ENCODE peak calls at places on chromosomes 6 and 20, in ten cellular contexts. One of them, this sample, is unnamed.

GRCh38 chr6:138287144-138287955 is 69.1 kb upstream of the PBOV1 start:
- DNase-seq in GM23338: peak
- DNase-seq in astrocyte: peak
- DNase-seq in cardiac fibroblast: peak
- DNase-seq in dermis microvascular lymphatic vessel endothelial cell: peak
- DNase-seq in PC-3: peak
- DNase-seq in lung microvascular endothelial cell: peak
- DNase-seq in posterior cingulate gyrus: no peak
- DNase-seq in upper lobe of right lung: no peak
- DNase-seq in left cardiac atrium: no peak
- DNase-seq in this sample: no peak

GRCh38 chr20:3082306-3082951 is 2.1 kb downstream of the AVP start:
- DNase-seq in PC-3: no peak
- DNase-seq in posterior cingulate gyrus: no peak
- DNase-seq in left cardiac atrium: no peak
- DNase-seq in dermis microvascular lymphatic vessel endothelial cell: no peak
- DNase-seq in lung microvascular endothelial cell: no peak
- DNase-seq in upper lobe of right lung: no peak
- DNase-seq in cardiac fibroblast: no peak
- DNase-seq in GM23338: peak
- DNase-seq in astrocyte: no peak
- DNase-seq in this sample: no peak

GRCh38 chr6:159978291-159979135 is 9.6 kb downstream of the IGF2R start:
- DNase-seq in left cardiac atrium: no peak
- DNase-seq in lung microvascular endothelial cell: peak
- DNase-seq in PC-3: peak
- DNase-seq in GM23338: peak
- DNase-seq in upper lobe of right lung: no peak
- DNase-seq in cardiac fibroblast: no peak
- DNase-seq in posterior cingulate gyrus: no peak
- DNase-seq in dermis microvascular lymphatic vessel endothelial cell: peak
- DNase-seq in astrocyte: no peak
- DNase-seq in this sample: no peak

GRCh38 chr6:38213275-38213674 is 393.7 kb downstream of the ZFAND3 start:
- DNase-seq in upper lobe of right lung: no peak
- DNase-seq in astrocyte: no peak
- DNase-seq in GM23338: no peak
- DNase-seq in dermis microvascular lymphatic vessel endothelial cell: peak
- DNase-seq in left cardiac atrium: no peak
- DNase-seq in cardiac fibroblast: peak
- DNase-seq in lung microvascular endothelial cell: peak
- DNase-seq in PC-3: peak
- DNase-seq in posterior cingulate gyrus: no peak
- DNase-seq in this sample: no peak

GRCh38 chr6:132115714-132116366 is 164.7 kb upstream of the CCN2 start:
- DNase-seq in GM23338: no peak
- DNase-seq in astrocyte: no peak
- DNase-seq in left cardiac atrium: no peak
- DNase-seq in dermis microvascular lymphatic vessel endothelial cell: no peak
- DNase-seq in PC-3: peak
- DNase-seq in lung microvascular endothelial cell: peak
- DNase-seq in upper lobe of right lung: no peak
- DNase-seq in posterior cingulate gyrus: no peak
- DNase-seq in cardiac fibroblast: peak
- DNase-seq in this sample: no peak

GRCh38 chr6:35776364-35777215 is at the start of gene CLPSL2:
- DNase-seq in posterior cingulate gyrus: no peak
- DNase-seq in upper lobe of right lung: peak
- DNase-seq in lung microvascular endothelial cell: no peak
- DNase-seq in left cardiac atrium: no peak
- DNase-seq in GM23338: peak
- DNase-seq in dermis microvascular lymphatic vessel endothelial cell: no peak
- DNase-seq in cardiac fibroblast: peak
- DNase-seq in PC-3: peak
- DNase-seq in astrocyte: no peak
- DNase-seq in this sample: no peak

GRCh38 chr6:38056361-38056760 is 236.8 kb downstream of the ZFAND3 start:
- DNase-seq in PC-3: no peak
- DNase-seq in left cardiac atrium: no peak
- DNase-seq in dermis microvascular lymphatic vessel endothelial cell: no peak
- DNase-seq in posterior cingulate gyrus: no peak
- DNase-seq in cardiac fibroblast: no peak
- DNase-seq in lung microvascular endothelial cell: no peak
- DNase-seq in astrocyte: no peak
- DNase-seq in upper lobe of right lung: no peak
- DNase-seq in GM23338: no peak
- DNase-seq in this sample: no peak

GRCh38 chr20:61931476-61932198 is 134.0 kb downstream of the TAF4 start:
- DNase-seq in PC-3: no peak
- DNase-seq in lung microvascular endothelial cell: no peak
- DNase-seq in dermis microvascular lymphatic vessel endothelial cell: no peak
- DNase-seq in posterior cingulate gyrus: no peak
- DNase-seq in left cardiac atrium: peak
- DNase-seq in cardiac fibroblast: no peak
- DNase-seq in GM23338: no peak
- DNase-seq in upper lobe of right lung: peak
- DNase-seq in astrocyte: no peak
- DNase-seq in this sample: no peak

GRCh38 chr6:28880894-28881780 is 42.6 kb downstream of the TRIM27 start:
- DNase-seq in astrocyte: peak
- DNase-seq in left cardiac atrium: peak
- DNase-seq in upper lobe of right lung: no peak
- DNase-seq in PC-3: peak
- DNase-seq in cardiac fibroblast: peak
- DNase-seq in posterior cingulate gyrus: no peak
- DNase-seq in GM23338: peak
- DNase-seq in lung microvascular endothelial cell: peak
- DNase-seq in dermis microvascular lymphatic vessel endothelial cell: peak
- DNase-seq in this sample: peak

GRCh38 chr20:34536798-34537394 is 20.7 kb downstream of the DYNLRB1 start:
- DNase-seq in posterior cingulate gyrus: peak
- DNase-seq in left cardiac atrium: peak
- DNase-seq in lung microvascular endothelial cell: peak
- DNase-seq in cardiac fibroblast: peak
- DNase-seq in dermis microvascular lymphatic vessel endothelial cell: peak
- DNase-seq in GM23338: peak
- DNase-seq in upper lobe of right lung: no peak
- DNase-seq in PC-3: no peak
- DNase-seq in astrocyte: no peak
- DNase-seq in this sample: no peak

GRCh38 chr6:2797564-2798014 is 32.4 kb downstream of the WRNIP1 start:
- DNase-seq in lung microvascular endothelial cell: no peak
- DNase-seq in upper lobe of right lung: no peak
- DNase-seq in GM23338: no peak
- DNase-seq in dermis microvascular lymphatic vessel endothelial cell: no peak
- DNase-seq in cardiac fibroblast: no peak
- DNase-seq in left cardiac atrium: no peak
- DNase-seq in PC-3: no peak
- DNase-seq in posterior cingulate gyrus: no peak
- DNase-seq in astrocyte: no peak
- DNase-seq in this sample: no peak